ENCODE peak calls at places on chromosomes 2 and 18, in seven cellular contexts. One of them, this sample, is unnamed.

GRCh38 chr2:239916205-239917127 is 108.7 kb downstream of the NDUFA10 start:
- DNase-seq in gastrocnemius medialis: no peak
- DNase-seq in HCT116: no peak
- DNase-seq in A549: no peak
- DNase-seq in upper lobe of left lung: no peak
- DNase-seq in body of pancreas: no peak
- DNase-seq in GM12891: no peak
- DNase-seq in this sample: no peak

GRCh38 chr2:38066415-38066814 is 9.5 kb downstream of the CYP1B1 start:
- DNase-seq in gastrocnemius medialis: no peak
- DNase-seq in HCT116: no peak
- DNase-seq in A549: no peak
- DNase-seq in upper lobe of left lung: no peak
- DNase-seq in body of pancreas: no peak
- DNase-seq in GM12891: no peak
- DNase-seq in this sample: no peak

GRCh38 chr2:102114290-102114721 is 28.2 kb upstream of the IL1R1 start:
- DNase-seq in gastrocnemius medialis: no peak
- DNase-seq in HCT116: no peak
- DNase-seq in A549: no peak
- DNase-seq in upper lobe of left lung: no peak
- DNase-seq in body of pancreas: no peak
- DNase-seq in GM12891: no peak
- DNase-seq in this sample: no peak

GRCh38 chr2:11665510-11666362 is 4.3 kb downstream of the NTSR2 start:
- DNase-seq in gastrocnemius medialis: no peak
- DNase-seq in HCT116: no peak
- DNase-seq in A549: no peak
- DNase-seq in upper lobe of left lung: no peak
- DNase-seq in body of pancreas: no peak
- DNase-seq in GM12891: no peak
- DNase-seq in this sample: no peak

GRCh38 chr2:177164584-177165052 is 48.0 kb upstream of the HNRNPA3 start:
- DNase-seq in gastrocnemius medialis: peak
- DNase-seq in HCT116: peak
- DNase-seq in A549: peak
- DNase-seq in upper lobe of left lung: no peak
- DNase-seq in body of pancreas: peak
- DNase-seq in GM12891: no peak
- DNase-seq in this sample: peak

GRCh38 chr18:4040391-4041172 is 414.5 kb downstream of the DLGAP1 start:
- DNase-seq in gastrocnemius medialis: no peak
- DNase-seq in HCT116: no peak
- DNase-seq in A549: no peak
- DNase-seq in upper lobe of left lung: no peak
- DNase-seq in body of pancreas: no peak
- DNase-seq in GM12891: no peak
- DNase-seq in this sample: peak

GRCh38 chr2:237058423-237058822 is 27.3 kb upstream of the COPS8 start:
- DNase-seq in gastrocnemius medialis: no peak
- DNase-seq in HCT116: no peak
- DNase-seq in A549: no peak
- DNase-seq in upper lobe of left lung: no peak
- DNase-seq in body of pancreas: no peak
- DNase-seq in GM12891: no peak
- DNase-seq in this sample: no peak

GRCh38 chr2:75186829-75187228 is 12.5 kb downstream of the TACR1 start:
- DNase-seq in gastrocnemius medialis: no peak
- DNase-seq in HCT116: no peak
- DNase-seq in A549: no peak
- DNase-seq in upper lobe of left lung: no peak
- DNase-seq in body of pancreas: no peak
- DNase-seq in GM12891: no peak
- DNase-seq in this sample: no peak

GRCh38 chr2:203804070-203804469 is 63.5 kb upstream of the CTLA4 start:
- DNase-seq in gastrocnemius medialis: no peak
- DNase-seq in HCT116: no peak
- DNase-seq in A549: no peak
- DNase-seq in upper lobe of left lung: no peak
- DNase-seq in body of pancreas: peak
- DNase-seq in GM12891: no peak
- DNase-seq in this sample: no peak

GRCh38 chr2:173076557-173077345 is 1.1 kb downstream of the MAP3K20 start:
- DNase-seq in gastrocnemius medialis: no peak
- DNase-seq in HCT116: no peak
- DNase-seq in A549: no peak
- DNase-seq in upper lobe of left lung: peak
- DNase-seq in body of pancreas: peak
- DNase-seq in GM12891: peak
- DNase-seq in this sample: peak

GRCh38 chr2:112787294-112787693 is 3.0 kb upstream of the IL1A start:
- DNase-seq in gastrocnemius medialis: no peak
- DNase-seq in HCT116: no peak
- DNase-seq in A549: no peak
- DNase-seq in upper lobe of left lung: no peak
- DNase-seq in body of pancreas: no peak
- DNase-seq in GM12891: no peak
- DNase-seq in this sample: no peak

GRCh38 chr2:120762341-120763061 is 26.8 kb downstream of the GLI2 start:
- DNase-seq in gastrocnemius medialis: no peak
- DNase-seq in HCT116: no peak
- DNase-seq in A549: no peak
- DNase-seq in upper lobe of left lung: no peak
- DNase-seq in body of pancreas: no peak
- DNase-seq in GM12891: no peak
- DNase-seq in this sample: no peak

GRCh38 chr2:206212673-206213513 is 53.2 kb downstream of the EEF1B2 start:
- DNase-seq in gastrocnemius medialis: no peak
- DNase-seq in HCT116: no peak
- DNase-seq in A549: no peak
- DNase-seq in upper lobe of left lung: no peak
- DNase-seq in body of pancreas: no peak
- DNase-seq in GM12891: no peak
- DNase-seq in this sample: no peak

GRCh38 chr2:240369725-240370585 is 65.5 kb upstream of the GPC1 start:
- DNase-seq in gastrocnemius medialis: peak
- DNase-seq in HCT116: peak
- DNase-seq in A549: peak
- DNase-seq in upper lobe of left lung: peak
- DNase-seq in body of pancreas: peak
- DNase-seq in GM12891: no peak
- DNase-seq in this sample: no peak

GRCh38 chr2:236956641-236957040 is 129.0 kb upstream of the COPS8 start:
- DNase-seq in gastrocnemius medialis: no peak
- DNase-seq in HCT116: no peak
- DNase-seq in A549: no peak
- DNase-seq in upper lobe of left lung: no peak
- DNase-seq in body of pancreas: no peak
- DNase-seq in GM12891: no peak
- DNase-seq in this sample: no peak

GRCh38 chr2:241701405-241702154 is at the start of gene ING5:
- DNase-seq in gastrocnemius medialis: peak
- DNase-seq in HCT116: peak
- DNase-seq in A549: peak
- DNase-seq in upper lobe of left lung: peak
- DNase-seq in body of pancreas: peak
- DNase-seq in GM12891: peak
- DNase-seq in this sample: peak
- TF ChIP-seq POLR2A in gastrocnemius medialis: peak
- TF ChIP-seq POLR2A in HCT116: peak
- TF ChIP-seq POLR2A in A549: peak
- TF ChIP-seq POLR2A in upper lobe of left lung: no peak
- TF ChIP-seq POLR2A in body of pancreas: peak
- TF ChIP-seq POLR2A in GM12891: no peak
- TF ChIP-seq POLR2A in this sample: peak

GRCh38 chr2:65390134-65390533 is 42.3 kb downstream of the SPRED2 start:
- DNase-seq in gastrocnemius medialis: no peak
- DNase-seq in HCT116: no peak
- DNase-seq in A549: no peak
- DNase-seq in upper lobe of left lung: no peak
- DNase-seq in body of pancreas: no peak
- DNase-seq in GM12891: no peak
- DNase-seq in this sample: no peak
- TF ChIP-seq POLR2A in gastrocnemius medialis: no peak
- TF ChIP-seq POLR2A in HCT116: no peak
- TF ChIP-seq POLR2A in A549: no peak
- TF ChIP-seq POLR2A in upper lobe of left lung: no peak
- TF ChIP-seq POLR2A in body of pancreas: no peak
- TF ChIP-seq POLR2A in GM12891: no peak
- TF ChIP-seq POLR2A in this sample: no peak

GRCh38 chr18:51196116-51196810 is 1.2 kb downstream of the MEX3C start:
- DNase-seq in gastrocnemius medialis: peak
- DNase-seq in HCT116: no peak
- DNase-seq in A549: peak
- DNase-seq in upper lobe of left lung: peak
- DNase-seq in body of pancreas: peak
- DNase-seq in GM12891: no peak
- DNase-seq in this sample: peak

GRCh38 chr18:51195086-51195601 is 2.3 kb downstream of the MEX3C start:
- DNase-seq in gastrocnemius medialis: no peak
- DNase-seq in HCT116: no peak
- DNase-seq in A549: no peak
- DNase-seq in upper lobe of left lung: no peak
- DNase-seq in body of pancreas: no peak
- DNase-seq in GM12891: no peak
- DNase-seq in this sample: no peak

GRCh38 chr18:51195602-51196115 is 1.8 kb downstream of the MEX3C start:
- DNase-seq in gastrocnemius medialis: no peak
- DNase-seq in HCT116: peak
- DNase-seq in A549: peak
- DNase-seq in upper lobe of left lung: no peak
- DNase-seq in body of pancreas: peak
- DNase-seq in GM12891: no peak
- DNase-seq in this sample: peak

GRCh38 chr18:51196811-51197660 is 445 bp downstream of the MEX3C start:
- DNase-seq in gastrocnemius medialis: peak
- DNase-seq in HCT116: no peak
- DNase-seq in A549: no peak
- DNase-seq in upper lobe of left lung: peak
- DNase-seq in body of pancreas: peak
- DNase-seq in GM12891: peak
- DNase-seq in this sample: peak

GRCh38 chr18:51197661-51198424 is at the start of gene MEX3C:
- DNase-seq in gastrocnemius medialis: peak
- DNase-seq in HCT116: peak
- DNase-seq in A549: peak
- DNase-seq in upper lobe of left lung: peak
- DNase-seq in body of pancreas: peak
- DNase-seq in GM12891: peak
- DNase-seq in this sample: peak
- TF ChIP-seq POLR2A in gastrocnemius medialis: no peak
- TF ChIP-seq POLR2A in HCT116: peak
- TF ChIP-seq POLR2A in A549: peak
- TF ChIP-seq POLR2A in upper lobe of left lung: no peak
- TF ChIP-seq POLR2A in body of pancreas: peak
- TF ChIP-seq POLR2A in GM12891: peak
- TF ChIP-seq POLR2A in this sample: peak

DNA sequence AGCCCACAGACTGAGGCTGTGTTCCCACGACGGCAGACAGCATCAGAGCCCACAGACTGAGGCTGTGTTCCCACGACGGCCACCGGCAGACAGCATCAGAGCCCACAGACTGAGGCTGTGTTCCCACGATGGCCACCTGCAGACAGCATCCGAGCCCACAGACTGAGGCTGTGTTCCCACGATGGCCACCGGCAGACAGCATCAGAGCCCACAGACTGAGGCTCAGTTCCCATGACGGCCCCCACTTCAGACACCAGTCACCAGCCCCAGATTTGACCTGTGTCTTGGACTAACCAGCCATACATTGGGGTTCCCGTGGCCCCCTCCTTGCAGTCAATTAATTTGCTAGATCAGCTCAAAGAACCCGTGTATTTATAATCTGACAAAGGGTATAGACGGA is 57.8 kb upstream of the SNTG2 start:
- DNase-seq in gastrocnemius medialis: no peak
- DNase-seq in HCT116: no peak
- DNase-seq in A549: no peak
- DNase-seq in upper lobe of left lung: no peak
- DNase-seq in body of pancreas: no peak
- DNase-seq in GM12891: no peak
- DNase-seq in this sample: no peak
- TF ChIP-seq POLR2A in gastrocnemius medialis: no peak
- TF ChIP-seq POLR2A in HCT116: no peak
- TF ChIP-seq POLR2A in A549: no peak
- TF ChIP-seq POLR2A in upper lobe of left lung: no peak
- TF ChIP-seq POLR2A in body of pancreas: no peak
- TF ChIP-seq POLR2A in GM12891: no peak
- TF ChIP-seq POLR2A in this sample: no peak

DNA sequence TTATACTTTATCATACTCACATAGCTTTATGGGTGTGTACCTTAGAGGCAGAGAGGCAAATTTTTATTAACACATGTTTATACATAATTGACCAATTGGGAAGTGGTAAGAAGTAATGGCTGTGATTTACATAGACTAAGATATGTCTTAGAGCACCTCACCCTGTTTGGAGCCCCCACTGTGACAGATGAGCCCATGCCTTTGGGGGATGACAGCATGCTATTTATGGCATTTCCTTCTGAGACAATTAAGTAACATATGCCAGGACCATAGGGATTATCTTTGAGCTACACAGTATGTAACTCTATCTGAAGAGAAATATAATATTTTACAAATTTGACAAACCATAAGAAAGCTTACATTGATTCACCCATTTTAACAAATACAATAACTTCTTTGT is 1655.3 kb upstream of the ACVR2A start:
- DNase-seq in gastrocnemius medialis: no peak
- DNase-seq in HCT116: no peak
- DNase-seq in A549: no peak
- DNase-seq in upper lobe of left lung: no peak
- DNase-seq in body of pancreas: no peak
- DNase-seq in GM12891: no peak
- DNase-seq in this sample: no peak
- TF ChIP-seq POLR2A in gastrocnemius medialis: no peak
- TF ChIP-seq POLR2A in HCT116: no peak
- TF ChIP-seq POLR2A in A549: no peak
- TF ChIP-seq POLR2A in upper lobe of left lung: no peak
- TF ChIP-seq POLR2A in body of pancreas: no peak
- TF ChIP-seq POLR2A in GM12891: no peak
- TF ChIP-seq POLR2A in this sample: no peak

DNA sequence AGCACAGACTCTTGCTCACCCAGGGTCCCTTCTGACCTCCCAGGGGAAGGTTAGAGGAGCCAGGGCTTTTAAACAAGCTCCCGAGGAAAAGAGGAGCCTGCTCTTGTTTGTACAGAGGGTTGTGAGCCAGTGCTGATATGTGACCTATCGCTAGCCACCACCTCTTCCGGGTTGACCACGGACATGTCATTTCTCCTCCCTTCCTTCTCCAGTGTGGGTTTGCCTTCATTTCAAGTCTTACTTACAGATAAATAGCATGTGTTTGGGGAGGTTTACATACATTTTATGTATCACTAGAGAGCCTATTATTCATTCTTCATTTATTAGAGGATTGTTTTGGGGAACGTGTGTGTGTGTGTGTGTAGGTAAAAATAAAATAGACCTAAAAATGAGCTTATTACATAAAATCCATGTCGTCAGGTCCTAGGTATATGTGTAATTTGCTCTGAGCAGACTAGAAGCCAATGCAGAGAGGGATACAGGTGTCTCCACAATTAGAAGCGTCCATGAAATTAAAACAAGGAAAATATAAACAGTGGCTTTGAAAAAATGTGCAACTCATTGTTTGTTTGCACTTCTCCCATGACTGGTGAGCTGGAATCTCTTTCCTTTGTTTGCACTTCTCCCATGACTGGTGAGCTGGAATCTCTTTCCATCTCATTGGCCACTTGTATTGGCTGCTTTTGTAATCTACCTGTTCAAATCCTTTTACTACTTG is 94.4 kb downstream of the RTN4 start:
- DNase-seq in gastrocnemius medialis: no peak
- DNase-seq in HCT116: no peak
- DNase-seq in A549: no peak
- DNase-seq in upper lobe of left lung: no peak
- DNase-seq in body of pancreas: peak
- DNase-seq in GM12891: no peak
- DNase-seq in this sample: peak
- TF ChIP-seq POLR2A in gastrocnemius medialis: no peak
- TF ChIP-seq POLR2A in HCT116: no peak
- TF ChIP-seq POLR2A in A549: no peak
- TF ChIP-seq POLR2A in upper lobe of left lung: no peak
- TF ChIP-seq POLR2A in body of pancreas: no peak
- TF ChIP-seq POLR2A in GM12891: no peak
- TF ChIP-seq POLR2A in this sample: no peak